ENCODE peak calls at places on chromosomes 11 and 22, in four cellular contexts. A is ELR; Y is stimulated activated CD4-positive, alpha-beta T cell treated with anti-CD3 and anti-CD28 coated beads, Interleukin-1b, Interleukin-23, amount 100 ng/mL, for 4 hours; Z is HS-5. C is an unnamed sample.

GRCh38 chr11:77322926-77323590 is 21.6 kb upstream of the GDPD4 start:
- DNase-seq in A (peak; percentile 50), Y (no peak), Z (no peak), C (no peak)

GRCh38 chr22:39369186-39369585 is 19.4 kb downstream of the SYNGR1 start:
- DNase-seq in Y (no peak), A (no peak), Z (no peak), C (no peak)

GRCh38 chr11:124895471-124895971 is 2.1 kb downstream of the ROBO4 start:
- DNase-seq in Z (no peak), A (no peak), Y (no peak), C (no peak)

GRCh38 chr11:7593476-7593875 is 79.7 kb downstream of the PPFIBP2 start:
- DNase-seq in A (no peak), Y (no peak), Z (no peak), C (no peak)

GRCh38 chr11:66489636-66490035 is 9.4 kb downstream of the DPP3 start:
- DNase-seq in Z (no peak), A (no peak), Y (no peak), C (no peak)

GRCh38 chr11:134466909-134467567 is 55.0 kb upstream of the B3GAT1 start:
- DNase-seq in Y (no peak), A (no peak), Z (no peak), C (no peak)

GRCh38 chr11:29173660-29174062 is 843.2 kb downstream of the KCNA4 start:
- DNase-seq in A (peak; percentile 92), Z (peak; percentile 78), Y (no peak), C (no peak)

GRCh38 chr11:64593156-64594105 is 2.4 kb downstream of the SLC22A12 start:
- DNase-seq in Z (no peak), Y (no peak), A (no peak), C (no peak)

GRCh38 chr11:113372317-113372716 is 15.3 kb upstream of the ANKK1 start:
- DNase-seq in Y (no peak), Z (no peak), A (peak; percentile 31), C (no peak)

GRCh38 chr11:133930767-133931448 is 25.9 kb downstream of the IGSF9B start:
- DNase-seq in A (peak; percentile 20), Y (no peak), Z (no peak), C (no peak)

GRCh38 chr22:30861131-30861530 is 107.4 kb downstream of the MORC2 start:
- DNase-seq in A (no peak), Z (no peak), Y (no peak), C (no peak)

GRCh38 chr11:46315783-46316563 is 31.3 kb upstream of the DGKZ start:
- DNase-seq in A (no peak), Y (no peak), Z (no peak), C (no peak)

GRCh38 chr11:63663809-63664208 is 7.4 kb downstream of the ATL3 start:
- DNase-seq in Y (no peak), Z (no peak), A (peak; percentile 88), C (no peak)

GRCh38 chr22:39356464-39356863 is 6.7 kb downstream of the SYNGR1 start:
- DNase-seq in Y (no peak), A (no peak), Z (no peak), C (no peak)

GRCh38 chr11:104529916-104530315 is 366.0 kb upstream of the PDGFD start:
- DNase-seq in Z (no peak), Y (no peak), A (no peak), C (no peak)

GRCh38 chr11:62148271-62148980 is 24.6 kb downstream of the INCENP start:
- DNase-seq in Z (no peak), A (no peak), Y (no peak), C (no peak)

GRCh38 chr11:106581399-106581798 is 436.9 kb downstream of the GUCY1A2 start:
- DNase-seq in Y (no peak), A (no peak), Z (no peak), C (no peak)

GRCh38 chr11:1109918-1110705 is 35.4 kb downstream of the MUC2 start:
- DNase-seq in Z (no peak), A (no peak), Y (no peak), C (no peak)

GRCh38 chr11:10454902-10455631 is at the start of gene AMPD3:
- DNase-seq in Y (no peak), Z (peak; percentile 95), A (peak; percentile 98), C (no peak)